ENCODE peak calls at places on chromosomes 6 and 20, in four cellular contexts. J, N, E and L are unnamed samples.

GRCh38 chr6:35415065-35415880 is 36.9 kb upstream of the FANCE start:
- DNase-seq in J (no peak), N (no peak), E (peak), L (peak)

GRCh38 chr6:52312461-52312860 is 27.9 kb upstream of the MCM3 start:
- DNase-seq in J (no peak), N (no peak), E (no peak), L (no peak)

GRCh38 chr20:4435210-4435609 is 286.5 kb upstream of the PRND start:
- DNase-seq in J (no peak), N (no peak), E (no peak), L (peak)

GRCh38 chr20:21146242-21146641 is 20.4 kb downstream of the KIZ start:
- DNase-seq in J (no peak), N (no peak), E (no peak), L (no peak)

GRCh38 chr6:31143148-31143547 is 4.3 kb upstream of the PSORS1C2 start:
- DNase-seq in J (no peak), N (no peak), E (no peak), L (no peak)

GRCh38 chr6:139256087-139256486 is 35.7 kb downstream of the TXLNB start:
- DNase-seq in J (no peak), N (no peak), E (no peak), L (no peak)

GRCh38 chr6:5497896-5498578 is 236.7 kb downstream of the FARS2 start:
- DNase-seq in J (no peak), N (no peak), E (no peak), L (peak)

GRCh38 chr6:23797041-23797440 is 329.0 kb upstream of the NRSN1 start:
- DNase-seq in J (no peak), N (no peak), E (no peak), L (no peak)

GRCh38 chr6:138031850-138032249 is 75.4 kb downstream of the PERP start:
- DNase-seq in J (no peak), N (no peak), E (no peak), L (no peak)

GRCh38 chr20:33868042-33868441 is 56.9 kb downstream of the CHMP4B start:
- DNase-seq in J (no peak), N (no peak), E (no peak), L (no peak)

GRCh38 chr6:487956-488355 is 96.4 kb downstream of the IRF4 start:
- DNase-seq in J (no peak), N (no peak), E (no peak), L (no peak)